ENCODE peak calls at places on chromosomes 16 and 17, in five cellular contexts. One of them, this sample, is unnamed.

GRCh38 chr17:17723354-17724261 is 42.4 kb downstream of the RAI1 start:
- DNase-seq in adipocyte: peak; percentile 82
- DNase-seq in upper lobe of right lung: no peak
- DNase-seq in IMR-90: peak; percentile 90
- DNase-seq in endothelial cell of umbilical vein: peak; percentile 61
- DNase-seq in this sample: peak; percentile 49

GRCh38 chr17:80940171-80941123 is 51.2 kb upstream of the CHMP6 start:
- DNase-seq in adipocyte: no peak
- DNase-seq in upper lobe of right lung: peak; percentile 57
- DNase-seq in IMR-90: no peak
- DNase-seq in endothelial cell of umbilical vein: no peak
- DNase-seq in this sample: no peak

GRCh38 chr16:985646-986400 is 4.3 kb downstream of the SOX8 start:
- DNase-seq in adipocyte: no peak
- DNase-seq in upper lobe of right lung: no peak
- DNase-seq in IMR-90: no peak
- DNase-seq in endothelial cell of umbilical vein: no peak
- DNase-seq in this sample: no peak

GRCh38 chr16:68453816-68454215 is 5.5 kb upstream of the SMPD3 start:
- DNase-seq in adipocyte: no peak
- DNase-seq in upper lobe of right lung: no peak
- DNase-seq in IMR-90: no peak
- DNase-seq in endothelial cell of umbilical vein: no peak
- DNase-seq in this sample: no peak

GRCh38 chr16:21566891-21567414 is 32.4 kb upstream of the METTL9 start:
- DNase-seq in adipocyte: no peak
- DNase-seq in upper lobe of right lung: no peak
- DNase-seq in IMR-90: no peak
- DNase-seq in endothelial cell of umbilical vein: no peak
- DNase-seq in this sample: no peak

GRCh38 chr17:7280519-7281073 is 922 bp upstream of the SLC2A4 start:
- DNase-seq in adipocyte: peak; percentile 92
- DNase-seq in upper lobe of right lung: peak; percentile 91
- DNase-seq in IMR-90: peak; percentile 68
- DNase-seq in endothelial cell of umbilical vein: peak; percentile 77
- DNase-seq in this sample: no peak

GRCh38 chr16:19008770-19009169 is 25.0 kb downstream of the TMC7 start:
- DNase-seq in adipocyte: peak; percentile 50
- DNase-seq in upper lobe of right lung: no peak
- DNase-seq in IMR-90: peak; percentile 72
- DNase-seq in endothelial cell of umbilical vein: no peak
- DNase-seq in this sample: peak; percentile 38

GRCh38 chr16:50207652-50208051 is 54.5 kb downstream of the TENT4B start:
- DNase-seq in adipocyte: peak; percentile 60
- DNase-seq in upper lobe of right lung: no peak
- DNase-seq in IMR-90: peak; percentile 72
- DNase-seq in endothelial cell of umbilical vein: peak; percentile 62
- DNase-seq in this sample: no peak

GRCh38 chr16:85245307-85246172 is 133.3 kb upstream of the CIBAR2 start:
- DNase-seq in adipocyte: peak; percentile 85
- DNase-seq in upper lobe of right lung: no peak
- DNase-seq in IMR-90: peak; percentile 79
- DNase-seq in endothelial cell of umbilical vein: peak; percentile 53
- DNase-seq in this sample: peak; percentile 56

GRCh38 chr16:11682655-11683096 is 14.4 kb downstream of the SNN start:
- DNase-seq in adipocyte: peak; percentile 63
- DNase-seq in upper lobe of right lung: no peak
- DNase-seq in IMR-90: peak; percentile 99
- DNase-seq in endothelial cell of umbilical vein: no peak
- DNase-seq in this sample: peak; percentile 71

GRCh38 chr17:27471321-27472269 is 15.3 kb downstream of the KSR1 start:
- DNase-seq in adipocyte: no peak
- DNase-seq in upper lobe of right lung: peak; percentile 57
- DNase-seq in IMR-90: peak; percentile 41
- DNase-seq in endothelial cell of umbilical vein: no peak
- DNase-seq in this sample: no peak

GRCh38 chr16:88781140-88782077 is 3.6 kb downstream of the PIEZO1 start:
- DNase-seq in adipocyte: no peak
- DNase-seq in upper lobe of right lung: peak; percentile 85
- DNase-seq in IMR-90: no peak
- DNase-seq in endothelial cell of umbilical vein: no peak
- DNase-seq in this sample: no peak

GRCh38 chr17:66636111-66636510 is 198.8 kb upstream of the CACNG5 start:
- DNase-seq in adipocyte: no peak
- DNase-seq in upper lobe of right lung: no peak
- DNase-seq in IMR-90: peak; percentile 87
- DNase-seq in endothelial cell of umbilical vein: no peak
- DNase-seq in this sample: peak; percentile 43

GRCh38 chr17:32239457-32239856 is 26.2 kb upstream of the RHBDL3 start:
- DNase-seq in adipocyte: no peak
- DNase-seq in upper lobe of right lung: no peak
- DNase-seq in IMR-90: no peak
- DNase-seq in endothelial cell of umbilical vein: no peak
- DNase-seq in this sample: no peak

GRCh38 chr17:68288375-68288774 is 2.6 kb downstream of the SLC16A6 start:
- DNase-seq in adipocyte: no peak
- DNase-seq in upper lobe of right lung: no peak
- DNase-seq in IMR-90: no peak
- DNase-seq in endothelial cell of umbilical vein: no peak
- DNase-seq in this sample: no peak

GRCh38 chr16:11145173-11145820 is 110.7 kb downstream of the SOCS1 start:
- DNase-seq in adipocyte: no peak
- DNase-seq in upper lobe of right lung: no peak
- DNase-seq in IMR-90: peak; percentile 54
- DNase-seq in endothelial cell of umbilical vein: no peak
- DNase-seq in this sample: no peak

GRCh38 chr17:65035704-65036103 is 20.8 kb downstream of the GNA13 start:
- DNase-seq in adipocyte: no peak
- DNase-seq in upper lobe of right lung: no peak
- DNase-seq in IMR-90: no peak
- DNase-seq in endothelial cell of umbilical vein: no peak
- DNase-seq in this sample: no peak

GRCh38 chr16:49528035-49528434 is 154.4 kb downstream of the C16orf78 start:
- DNase-seq in adipocyte: peak; percentile 22
- DNase-seq in upper lobe of right lung: no peak
- DNase-seq in IMR-90: no peak
- DNase-seq in endothelial cell of umbilical vein: peak; percentile 40
- DNase-seq in this sample: peak; percentile 2

GRCh38 chr17:60640503-60640902 is 37.1 kb upstream of the BCAS3 start:
- DNase-seq in adipocyte: peak; percentile 29
- DNase-seq in upper lobe of right lung: no peak
- DNase-seq in IMR-90: peak; percentile 22
- DNase-seq in endothelial cell of umbilical vein: peak; percentile 22
- DNase-seq in this sample: no peak

GRCh38 chr17:72952641-72953313 is 139.7 kb downstream of the SLC39A11 start:
- DNase-seq in adipocyte: no peak
- DNase-seq in upper lobe of right lung: no peak
- DNase-seq in IMR-90: no peak
- DNase-seq in endothelial cell of umbilical vein: no peak
- DNase-seq in this sample: no peak

GRCh38 chr16:71500964-71501363 is 11.8 kb upstream of the ZNF19 start:
- DNase-seq in adipocyte: no peak
- DNase-seq in upper lobe of right lung: no peak
- DNase-seq in IMR-90: no peak
- DNase-seq in endothelial cell of umbilical vein: no peak
- DNase-seq in this sample: no peak

GRCh38 chr17:70622382-70623260 is 453.3 kb downstream of the KCNJ2 start:
- DNase-seq in adipocyte: peak; percentile 19
- DNase-seq in upper lobe of right lung: peak; percentile 62
- DNase-seq in IMR-90: peak; percentile 18
- DNase-seq in endothelial cell of umbilical vein: peak; percentile 76
- DNase-seq in this sample: no peak

GRCh38 chr17:32495347-32496253 is 8.8 kb downstream of the CDK5R1 start:
- DNase-seq in adipocyte: no peak
- DNase-seq in upper lobe of right lung: peak; percentile 69
- DNase-seq in IMR-90: peak; percentile 30
- DNase-seq in endothelial cell of umbilical vein: peak; percentile 53
- DNase-seq in this sample: no peak

GRCh38 chr16:56421313-56421712 is 4.0 kb downstream of the AMFR start:
- DNase-seq in adipocyte: no peak
- DNase-seq in upper lobe of right lung: no peak
- DNase-seq in IMR-90: no peak
- DNase-seq in endothelial cell of umbilical vein: no peak
- DNase-seq in this sample: no peak

GRCh38 chr16:56422896-56423441 is 2.4 kb downstream of the AMFR start:
- DNase-seq in adipocyte: no peak
- DNase-seq in upper lobe of right lung: no peak
- DNase-seq in IMR-90: no peak
- DNase-seq in endothelial cell of umbilical vein: no peak
- DNase-seq in this sample: no peak

GRCh38 chr16:56420613-56421012 is 4.7 kb downstream of the AMFR start:
- DNase-seq in adipocyte: no peak
- DNase-seq in upper lobe of right lung: no peak
- DNase-seq in IMR-90: no peak
- DNase-seq in endothelial cell of umbilical vein: no peak
- DNase-seq in this sample: no peak

GRCh38 chr16:56423584-56424403 is 1.6 kb downstream of the AMFR start:
- DNase-seq in adipocyte: peak; percentile 30
- DNase-seq in upper lobe of right lung: no peak
- DNase-seq in IMR-90: no peak
- DNase-seq in endothelial cell of umbilical vein: peak; percentile 34
- DNase-seq in this sample: no peak

GRCh38 chr16:56421976-56422669 is 3.2 kb downstream of the AMFR start:
- DNase-seq in adipocyte: no peak
- DNase-seq in upper lobe of right lung: no peak
- DNase-seq in IMR-90: no peak
- DNase-seq in endothelial cell of umbilical vein: no peak
- DNase-seq in this sample: no peak
- H3K4me3 ChIP-seq in adipocyte: no peak overlapping the region
- H3K4me3 ChIP-seq in upper lobe of right lung: no peak overlapping the region
- H3K4me3 ChIP-seq in IMR-90: no peak overlapping the region
- H3K4me3 ChIP-seq in endothelial cell of umbilical vein: no peak overlapping the region
- H3K4me3 ChIP-seq in this sample: no peak overlapping the region

DNA sequence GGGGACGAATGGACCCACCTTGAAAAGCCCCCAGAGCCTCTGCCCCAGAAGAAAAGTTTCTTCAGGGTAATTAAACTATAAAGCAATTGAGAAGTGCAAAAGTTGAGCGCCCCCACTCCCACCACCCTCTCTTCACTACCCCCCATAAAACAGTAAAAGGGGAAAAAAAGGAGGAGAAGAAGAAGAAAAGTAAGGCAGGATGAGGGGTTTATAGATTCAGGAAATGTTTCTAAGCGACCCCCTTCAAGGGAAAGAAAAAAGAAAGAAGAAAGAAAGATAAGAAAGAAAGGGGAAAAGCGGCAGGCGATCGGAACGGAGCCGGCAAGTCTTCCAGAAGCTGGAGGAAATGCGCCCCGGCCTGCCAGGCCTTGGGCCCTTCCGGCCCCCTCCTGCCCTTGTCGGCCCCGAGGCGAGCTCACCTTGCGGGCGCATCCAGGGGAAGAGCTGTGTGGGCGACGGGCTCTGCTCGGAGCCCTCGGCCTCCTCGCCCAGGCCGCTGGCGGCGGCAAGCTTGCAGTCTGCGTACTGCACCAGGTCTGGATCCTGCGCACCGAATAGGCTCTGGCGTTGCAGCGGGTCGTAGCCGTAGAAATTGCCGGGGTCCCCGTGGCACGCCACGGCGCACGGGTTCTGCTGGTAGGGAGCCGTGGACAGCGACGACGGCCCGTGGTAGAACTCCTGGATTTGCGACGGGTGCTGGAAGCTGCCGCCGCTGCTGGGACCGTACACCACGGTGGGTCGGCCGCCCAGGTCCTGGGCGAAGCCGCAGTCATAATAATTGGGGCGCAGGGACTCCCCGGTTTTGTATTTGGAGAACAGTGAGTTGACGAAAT is 1.0 kb downstream of the HOXB8 start:
- DNase-seq in adipocyte: no peak
- DNase-seq in upper lobe of right lung: no peak
- DNase-seq in IMR-90: peak; percentile 31
- DNase-seq in endothelial cell of umbilical vein: peak; percentile 60
- DNase-seq in this sample: no peak
- H3K4me3 ChIP-seq in adipocyte: peak overlapping the region; percentile 75
- H3K4me3 ChIP-seq in upper lobe of right lung: no peak overlapping the region
- H3K4me3 ChIP-seq in IMR-90: peak overlapping the region; percentile 52
- H3K4me3 ChIP-seq in endothelial cell of umbilical vein: peak overlapping the region; percentile 46
- H3K4me3 ChIP-seq in this sample: peak overlapping the region; percentile 53

DNA sequence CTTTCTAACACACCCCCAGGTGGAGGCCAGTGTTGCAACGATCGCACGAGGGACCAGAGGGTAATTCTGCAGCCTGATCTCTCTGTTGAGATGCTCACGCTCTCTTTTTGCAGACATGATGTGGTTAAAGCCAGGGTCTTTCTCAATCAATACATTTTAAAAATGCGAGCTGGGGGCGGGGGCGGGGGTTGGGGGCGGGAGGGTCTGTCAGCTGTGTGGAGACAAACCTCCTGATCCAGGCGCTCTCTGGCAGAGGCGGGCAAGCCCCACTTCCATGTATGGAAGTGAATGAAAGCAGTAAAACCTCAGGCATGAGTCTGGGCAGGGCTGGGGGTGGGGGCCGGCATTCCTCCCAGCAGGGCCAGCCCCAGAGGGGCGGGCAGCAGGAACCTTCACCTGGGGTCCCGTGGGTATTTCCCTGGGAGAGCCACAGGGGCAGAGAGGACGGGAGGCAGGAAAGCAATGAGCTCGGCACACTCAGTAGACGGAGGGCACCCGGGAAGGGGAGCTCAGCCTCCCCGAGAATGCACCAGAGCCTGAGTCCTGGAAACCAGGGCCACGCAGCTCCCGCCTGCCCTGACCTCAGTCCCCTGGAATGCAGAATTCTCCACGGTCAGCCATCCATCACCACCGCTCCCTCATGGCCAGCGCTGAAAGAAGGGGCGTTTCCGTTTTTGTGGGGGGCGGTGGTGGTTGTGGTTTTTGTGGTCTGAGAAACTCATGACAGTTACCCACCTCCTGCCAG is 28.0 kb downstream of the NXN start:
- DNase-seq in adipocyte: peak; percentile 86
- DNase-seq in upper lobe of right lung: no peak
- DNase-seq in IMR-90: peak; percentile 89
- DNase-seq in endothelial cell of umbilical vein: no peak
- DNase-seq in this sample: peak; percentile 57
- H3K4me3 ChIP-seq in adipocyte: no peak overlapping the region
- H3K4me3 ChIP-seq in upper lobe of right lung: no peak overlapping the region
- H3K4me3 ChIP-seq in IMR-90: peak overlapping the region; percentile 6
- H3K4me3 ChIP-seq in endothelial cell of umbilical vein: no peak overlapping the region
- H3K4me3 ChIP-seq in this sample: no peak overlapping the region

DNA sequence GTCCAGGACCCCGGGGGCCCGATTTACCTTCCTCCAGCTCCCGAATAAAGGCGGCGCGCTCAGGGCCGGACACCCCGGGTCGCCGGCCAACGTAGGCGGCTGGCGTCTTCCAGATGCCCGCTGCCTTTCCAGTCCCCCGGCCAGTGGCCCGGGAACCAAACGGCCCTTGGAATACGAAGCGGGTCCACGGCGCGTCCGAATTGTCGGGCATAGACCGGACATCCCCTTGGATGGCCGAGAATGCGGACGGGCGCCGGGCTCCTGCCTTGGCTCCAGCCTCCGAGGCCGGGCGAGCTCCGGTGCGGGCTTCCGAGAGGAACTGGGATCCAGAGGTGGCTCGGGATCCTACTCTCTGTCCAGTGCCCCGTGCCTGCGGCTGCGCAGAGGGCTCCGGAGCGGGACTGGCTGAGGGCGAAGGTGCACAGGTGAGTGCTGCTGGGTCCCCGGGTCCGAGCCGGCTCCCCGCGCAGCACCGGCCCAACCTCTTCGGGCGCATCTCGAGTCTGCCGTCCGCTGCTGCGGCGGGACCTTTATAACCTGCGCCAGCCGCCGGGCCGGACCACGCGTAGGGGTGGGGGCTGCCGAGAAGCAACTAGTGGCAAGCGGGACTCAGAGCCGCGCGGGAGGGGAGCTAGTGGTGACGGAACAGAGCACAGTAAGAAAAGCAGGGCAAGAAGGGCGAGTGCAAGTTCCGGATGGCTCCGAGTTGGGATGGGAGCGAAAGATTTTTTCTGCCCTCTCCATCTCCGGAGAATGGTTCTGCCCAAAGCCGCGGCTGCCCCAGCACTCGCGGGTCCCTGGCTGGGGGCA is at the start of gene HAP1:
- DNase-seq in adipocyte: peak; percentile 45
- DNase-seq in upper lobe of right lung: peak; percentile 73
- DNase-seq in IMR-90: peak; percentile 8
- DNase-seq in endothelial cell of umbilical vein: peak; percentile 23
- DNase-seq in this sample: no peak
- H3K4me3 ChIP-seq in adipocyte: peak within 1 kb of the TSS; percentile 44
- H3K4me3 ChIP-seq in upper lobe of right lung: peak within 1 kb of the TSS; percentile 45
- H3K4me3 ChIP-seq in IMR-90: peak within 1 kb of the TSS; percentile 35
- H3K4me3 ChIP-seq in endothelial cell of umbilical vein: no peak within 1 kb of the TSS
- H3K4me3 ChIP-seq in this sample: peak within 1 kb of the TSS; percentile 37

This sample was measured in skeletal muscle cell.